ENCODE peak calls at places on chromosomes 16 and 17, in four cellular contexts. One of them, this sample, is unnamed.

GRCh38 chr17:76132574-76133338 is 8.3 kb downstream of the FOXJ1 start:
- DNase-seq in tibial nerve: no peak
- DNase-seq in uterus: no peak
- DNase-seq in PC-9: peak; percentile 77
- DNase-seq in this sample: peak; percentile 98

GRCh38 chr17:11598274-11599221 is at the start of gene DNAH9:
- DNase-seq in tibial nerve: peak; percentile 95
- DNase-seq in uterus: peak; percentile 99
- DNase-seq in PC-9: no peak
- DNase-seq in this sample: peak; percentile 99

GRCh38 chr16:88510091-88510719 is 57.1 kb downstream of the ZFPM1 start:
- DNase-seq in tibial nerve: no peak
- DNase-seq in uterus: no peak
- DNase-seq in PC-9: no peak
- DNase-seq in this sample: no peak

GRCh38 chr17:78421534-78422266 is 43.3 kb downstream of the PGS1 start:
- DNase-seq in tibial nerve: peak; percentile 80
- DNase-seq in uterus: peak; percentile 68
- DNase-seq in PC-9: peak; percentile 47
- DNase-seq in this sample: peak; percentile 92

GRCh38 chr17:31595076-31595475 is 203.6 kb downstream of the RAB11FIP4 start:
- DNase-seq in tibial nerve: no peak
- DNase-seq in uterus: no peak
- DNase-seq in PC-9: peak; percentile 79
- DNase-seq in this sample: no peak

GRCh38 chr16:19527161-19527560 is 3.4 kb downstream of the CCP110 start:
- DNase-seq in tibial nerve: no peak
- DNase-seq in uterus: no peak
- DNase-seq in PC-9: no peak
- DNase-seq in this sample: no peak

GRCh38 chr17:78735832-78736525 is 46.1 kb downstream of the CYTH1 start:
- DNase-seq in tibial nerve: no peak
- DNase-seq in uterus: no peak
- DNase-seq in PC-9: peak; percentile 83
- DNase-seq in this sample: no peak

GRCh38 chr16:70800798-70801480 is at the start of gene VAC14:
- DNase-seq in tibial nerve: peak; percentile 88
- DNase-seq in uterus: peak; percentile 91
- DNase-seq in PC-9: peak; percentile 84
- DNase-seq in this sample: peak; percentile 97

GRCh38 chr17:63774141-63774981 is at the start of gene DDX42:
- DNase-seq in tibial nerve: no peak
- DNase-seq in uterus: peak; percentile 39
- DNase-seq in PC-9: no peak
- DNase-seq in this sample: peak; percentile 60

GRCh38 chr17:44002141-44002848 is 2.1 kb upstream of the NAGS start:
- DNase-seq in tibial nerve: no peak
- DNase-seq in uterus: no peak
- DNase-seq in PC-9: no peak
- DNase-seq in this sample: no peak

GRCh38 chr16:1534021-1535020 is 855 bp downstream of the TMEM204 start:
- DNase-seq in tibial nerve: no peak
- DNase-seq in uterus: no peak
- DNase-seq in PC-9: no peak
- DNase-seq in this sample: no peak

GRCh38 chr17:6698004-6698403 is 15.2 kb downstream of the SLC13A5 start:
- DNase-seq in tibial nerve: no peak
- DNase-seq in uterus: no peak
- DNase-seq in PC-9: peak; percentile 13
- DNase-seq in this sample: no peak

GRCh38 chr17:79090503-79091372 is 16.1 kb downstream of the ENGASE start:
- DNase-seq in tibial nerve: no peak
- DNase-seq in uterus: no peak
- DNase-seq in PC-9: no peak
- DNase-seq in this sample: peak; percentile 71

GRCh38 chr16:20327444-20328041 is at the start of gene GP2:
- DNase-seq in tibial nerve: no peak
- DNase-seq in uterus: no peak
- DNase-seq in PC-9: no peak
- DNase-seq in this sample: peak; percentile 36

GRCh38 chr16:64589836-64590235 is 532.0 kb downstream of the CDH11 start:
- DNase-seq in tibial nerve: no peak
- DNase-seq in uterus: no peak
- DNase-seq in PC-9: no peak
- DNase-seq in this sample: no peak

GRCh38 chr17:46154151-46154816 is 38.9 kb downstream of the KANSL1 start:
- DNase-seq in tibial nerve: no peak
- DNase-seq in uterus: no peak
- DNase-seq in PC-9: no peak
- DNase-seq in this sample: no peak

GRCh38 chr17:9410737-9411136 is 164.9 kb downstream of the STX8 start:
- DNase-seq in tibial nerve: no peak
- DNase-seq in uterus: no peak
- DNase-seq in PC-9: no peak
- DNase-seq in this sample: no peak

GRCh38 chr16:49496656-49497055 is 123.1 kb downstream of the C16orf78 start:
- DNase-seq in tibial nerve: no peak
- DNase-seq in uterus: no peak
- DNase-seq in PC-9: no peak
- DNase-seq in this sample: no peak

GRCh38 chr17:38658741-38659345 is 15.9 kb downstream of the EPOP start:
- DNase-seq in tibial nerve: no peak
- DNase-seq in uterus: no peak
- DNase-seq in PC-9: no peak
- DNase-seq in this sample: no peak

GRCh38 chr16:88345031-88345942 is 37.5 kb upstream of the ZNF469 start:
- DNase-seq in tibial nerve: no peak
- DNase-seq in uterus: peak; percentile 55
- DNase-seq in PC-9: no peak
- DNase-seq in this sample: no peak

GRCh38 chr17:28468781-28469180 is 4.7 kb upstream of the SLC13A2 start:
- DNase-seq in tibial nerve: no peak
- DNase-seq in uterus: no peak
- DNase-seq in PC-9: no peak
- DNase-seq in this sample: no peak

GRCh38 chr17:34580685-34581445 is 1.5 kb downstream of the TMEM132E start:
- DNase-seq in tibial nerve: no peak
- DNase-seq in uterus: no peak
- DNase-seq in PC-9: no peak
- DNase-seq in this sample: peak; percentile 57

GRCh38 chr16:20878682-20879147 is 21.4 kb downstream of the DCUN1D3 start:
- DNase-seq in tibial nerve: no peak
- DNase-seq in uterus: no peak
- DNase-seq in PC-9: no peak
- DNase-seq in this sample: no peak

GRCh38 chr16:78727536-78727935 is 628.1 kb downstream of the WWOX start:
- DNase-seq in tibial nerve: no peak
- DNase-seq in uterus: no peak
- DNase-seq in PC-9: no peak
- DNase-seq in this sample: no peak
- H3K27ac ChIP-seq in tibial nerve: no peak overlapping the region
- H3K27ac ChIP-seq in uterus: no peak overlapping the region
- H3K27ac ChIP-seq in PC-9: no peak overlapping the region
- H3K27ac ChIP-seq in this sample: no peak overlapping the region

GRCh38 chr16:8859913-8860881 is 8.6 kb downstream of the CARHSP1 start:
- DNase-seq in tibial nerve: peak; percentile 80
- DNase-seq in uterus: peak; percentile 82
- DNase-seq in PC-9: peak; percentile 71
- DNase-seq in this sample: no peak
- H3K27ac ChIP-seq in tibial nerve: peak overlapping the region; percentile 94
- H3K27ac ChIP-seq in uterus: peak overlapping the region; percentile 47
- H3K27ac ChIP-seq in PC-9: no peak overlapping the region
- H3K27ac ChIP-seq in this sample: no peak overlapping the region

DNA sequence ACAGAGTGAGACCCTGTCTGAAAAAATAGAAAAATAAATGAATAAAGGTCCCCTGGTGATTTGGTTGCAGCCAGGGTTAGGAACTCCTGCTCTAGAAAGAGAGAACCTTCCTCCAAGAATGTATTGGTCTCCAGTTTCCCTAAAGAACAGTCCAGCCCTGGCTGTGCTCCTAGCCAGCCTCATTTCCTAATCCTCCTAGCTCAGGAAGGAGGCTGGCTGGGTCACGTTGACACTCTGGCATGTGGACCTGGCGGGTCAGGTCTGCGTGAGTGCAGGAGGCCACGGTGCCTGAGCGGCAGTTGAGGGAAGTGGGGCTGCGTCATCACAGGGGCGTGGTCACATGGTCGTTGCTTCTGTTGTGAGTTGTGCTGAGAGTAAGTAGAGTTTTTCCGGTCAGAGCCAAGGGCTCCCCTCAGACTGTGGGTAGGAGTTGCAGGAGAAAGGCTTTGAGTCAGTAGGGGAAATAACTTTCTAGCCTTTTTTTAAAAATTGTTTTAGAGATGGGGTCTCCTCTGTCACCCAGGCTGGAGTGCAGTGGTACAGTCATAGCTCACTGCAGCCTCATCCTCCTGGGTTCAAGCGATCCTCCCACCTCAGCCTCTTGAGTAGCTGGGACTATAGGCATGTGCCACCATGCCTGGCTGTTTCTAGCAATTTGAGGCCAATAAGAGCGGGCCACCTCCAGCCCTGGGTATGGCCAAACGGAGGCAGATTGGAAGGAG is 194.0 kb upstream of the CIBAR2 start:
- DNase-seq in tibial nerve: peak; percentile 87
- DNase-seq in uterus: peak; percentile 97
- DNase-seq in PC-9: peak; percentile 88
- DNase-seq in this sample: peak; percentile 60
- H3K27ac ChIP-seq in tibial nerve: peak overlapping the region; percentile 82
- H3K27ac ChIP-seq in uterus: peak overlapping the region; percentile 7
- H3K27ac ChIP-seq in PC-9: no peak overlapping the region
- H3K27ac ChIP-seq in this sample: no peak overlapping the region

GRCh38 chr17:73194514-73195222 is 1.8 kb downstream of the COG1 start:
- DNase-seq in tibial nerve: no peak
- DNase-seq in uterus: no peak
- DNase-seq in PC-9: no peak
- DNase-seq in this sample: no peak
- H3K27ac ChIP-seq in tibial nerve: no peak overlapping the region
- H3K27ac ChIP-seq in uterus: no peak overlapping the region
- H3K27ac ChIP-seq in PC-9: no peak overlapping the region
- H3K27ac ChIP-seq in this sample: no peak overlapping the region

GRCh38 chr17:81298991-81299733 is 4.1 kb upstream of the SLC38A10 start:
- DNase-seq in tibial nerve: no peak
- DNase-seq in uterus: no peak
- DNase-seq in PC-9: no peak
- DNase-seq in this sample: no peak

GRCh38 chr17:81300586-81301155 is 5.6 kb upstream of the SLC38A10 start:
- DNase-seq in tibial nerve: no peak
- DNase-seq in uterus: no peak
- DNase-seq in PC-9: no peak
- DNase-seq in this sample: no peak

GRCh38 chr17:81299846-81300585 is 4.9 kb upstream of the SLC38A10 start:
- DNase-seq in tibial nerve: no peak
- DNase-seq in uterus: no peak
- DNase-seq in PC-9: no peak
- DNase-seq in this sample: no peak

GRCh38 chr17:81295678-81296381 is 723 bp upstream of the SLC38A10 start:
- DNase-seq in tibial nerve: no peak
- DNase-seq in uterus: peak; percentile 41
- DNase-seq in PC-9: peak; percentile 83
- DNase-seq in this sample: peak; percentile 88

GRCh38 chr17:81298325-81298990 is 3.4 kb upstream of the SLC38A10 start:
- DNase-seq in tibial nerve: no peak
- DNase-seq in uterus: no peak
- DNase-seq in PC-9: peak; percentile 72
- DNase-seq in this sample: no peak
- H3K27ac ChIP-seq in tibial nerve: no peak overlapping the region
- H3K27ac ChIP-seq in uterus: no peak overlapping the region
- H3K27ac ChIP-seq in PC-9: no peak overlapping the region
- H3K27ac ChIP-seq in this sample: no peak overlapping the region

GRCh38 chr16:57054338-57054737 is 38.0 kb upstream of the CPNE2 start:
- DNase-seq in tibial nerve: no peak
- DNase-seq in uterus: no peak
- DNase-seq in PC-9: no peak
- DNase-seq in this sample: no peak

GRCh38 chr16:57054771-57055170 is 37.6 kb upstream of the CPNE2 start:
- DNase-seq in tibial nerve: no peak
- DNase-seq in uterus: no peak
- DNase-seq in PC-9: no peak
- DNase-seq in this sample: no peak

GRCh38 chr16:57053206-57053605 is 39.2 kb upstream of the CPNE2 start:
- DNase-seq in tibial nerve: no peak
- DNase-seq in uterus: no peak
- DNase-seq in PC-9: no peak
- DNase-seq in this sample: no peak

GRCh38 chr16:57049678-57050077 is 42.7 kb upstream of the CPNE2 start:
- DNase-seq in tibial nerve: no peak
- DNase-seq in uterus: no peak
- DNase-seq in PC-9: no peak
- DNase-seq in this sample: no peak

GRCh38 chr16:57051696-57052228 is 40.6 kb upstream of the CPNE2 start:
- DNase-seq in tibial nerve: no peak
- DNase-seq in uterus: no peak
- DNase-seq in PC-9: no peak
- DNase-seq in this sample: no peak
- H3K27ac ChIP-seq in tibial nerve: no peak overlapping the region
- H3K27ac ChIP-seq in uterus: no peak overlapping the region
- H3K27ac ChIP-seq in PC-9: no peak overlapping the region
- H3K27ac ChIP-seq in this sample: no peak overlapping the region

GRCh38 chr16:14485811-14486519 is 144.1 kb downstream of the PARN start:
- DNase-seq in tibial nerve: no peak
- DNase-seq in uterus: no peak
- DNase-seq in PC-9: no peak
- DNase-seq in this sample: no peak
- H3K27ac ChIP-seq in tibial nerve: peak overlapping the region; percentile 5
- H3K27ac ChIP-seq in uterus: peak overlapping the region; percentile 44
- H3K27ac ChIP-seq in PC-9: peak overlapping the region; percentile 81
- H3K27ac ChIP-seq in this sample: no peak overlapping the region

This sample was measured in H9.